ENCODE peak calls at places on chromosomes 12 and 14, in six cellular contexts. H, R, I, Q, O and S are unnamed samples.

GRCh38 chr14:106460916-106461315 is 934.5 kb downstream of the TMEM121 start:
- DNase-seq in H (no peak), R (no peak), I (no peak), Q (no peak), O (no peak), S (no peak)

GRCh38 chr12:31508436-31509150 is 82.3 kb downstream of the DENND5B start:
- DNase-seq in H (no peak), R (no peak), I (no peak), Q (no peak), O (no peak), S (no peak)

GRCh38 chr12:77841467-77842054 is 10.9 kb downstream of the NAV3 start:
- DNase-seq in H (no peak), R (no peak), I (no peak), Q (peak; percentile 26), O (no peak), S (no peak)

GRCh38 chr14:21734457-21735074 is 60.9 kb upstream of the OR4E1 start:
- DNase-seq in H (peak; percentile 48), R (peak; percentile 30), I (no peak), Q (no peak), O (no peak), S (peak; percentile 10)

GRCh38 chr14:103207404-103208072 is 84.3 kb downstream of the TNFAIP2 start:
- DNase-seq in H (no peak), R (no peak), I (no peak), Q (peak; percentile 39), O (no peak), S (no peak)

GRCh38 chr12:10190558-10191388 is 11.9 kb downstream of the TMEM52B start:
- DNase-seq in H (peak; percentile 77), R (no peak), I (peak; percentile 45), Q (peak; percentile 56), O (no peak), S (peak; percentile 53)

GRCh38 chr14:90093942-90094595 is 32.3 kb downstream of the KCNK13 start:
- DNase-seq in H (no peak), R (no peak), I (no peak), Q (no peak), O (no peak), S (no peak)

GRCh38 chr14:80567905-80568512 is 356.7 kb upstream of the DIO2 start:
- DNase-seq in H (no peak), R (peak; percentile 15), I (no peak), Q (no peak), O (no peak), S (no peak)

GRCh38 chr14:35993512-35993960 is 167.4 kb downstream of the BRMS1L start:
- DNase-seq in H (no peak), R (no peak), I (peak; percentile 43), Q (no peak), O (no peak), S (no peak)

GRCh38 chr12:20370001-20370381 is 1.7 kb downstream of the PDE3A start:
- DNase-seq in H (no peak), R (no peak), I (peak; percentile 33), Q (no peak), O (no peak), S (no peak)